ENCODE peak calls at places on chromosomes 12 and 14, in five cellular contexts. D, Z, H, K and C are unnamed samples.

GRCh38 chr12:113497709-113498108 is 26.0 kb upstream of the LHX5 start:
- DNase-seq in D (no peak), Z (no peak), H (no peak), K (no peak), C (no peak)

GRCh38 chr12:116164976-116165425 is 112.5 kb downstream of the MED13L start:
- DNase-seq in D (no peak), Z (peak; percentile 44), H (no peak), K (no peak), C (no peak)

GRCh38 chr12:121724930-121725329 is 12.4 kb downstream of the TMEM120B start:
- DNase-seq in D (no peak), Z (no peak), H (no peak), K (no peak), C (no peak)

GRCh38 chr14:81303258-81303935 is 82.6 kb upstream of the GTF2A1 start:
- DNase-seq in D (peak; percentile 83), Z (peak; percentile 86), H (peak; percentile 77), K (no peak), C (peak; percentile 79)

GRCh38 chr12:39443704-39444234 is 849 bp upstream of the KIF21A start:
- DNase-seq in D (no peak), Z (no peak), H (no peak), K (no peak), C (no peak)

GRCh38 chr12:1306096-1306495 is 288.3 kb downstream of the FBXL14 start:
- DNase-seq in D (no peak), Z (no peak), H (peak; percentile 28), K (no peak), C (no peak)

GRCh38 chr12:18899678-18900317 is 161.9 kb downstream of the CAPZA3 start:
- DNase-seq in D (no peak), Z (no peak), H (no peak), K (no peak), C (no peak)

GRCh38 chr12:51591020-51591901 is at the start of gene SCN8A:
- DNase-seq in D (peak; percentile 36), Z (peak; percentile 16), H (peak; percentile 49), K (peak; percentile 87), C (peak; percentile 77)

GRCh38 chr12:68483592-68484373 is 126.9 kb upstream of the RAP1B start:
- DNase-seq in D (no peak), Z (no peak), H (no peak), K (no peak), C (no peak)

GRCh38 chr12:52521581-52522266 is 1.5 kb upstream of the KRT5 start:
- DNase-seq in D (no peak), Z (no peak), H (no peak), K (peak; percentile 8), C (no peak)

GRCh38 chr14:86124328-86124727 is 594.4 kb downstream of the FLRT2 start:
- DNase-seq in D (no peak), Z (no peak), H (no peak), K (no peak), C (no peak)

GRCh38 chr12:530871-531270 is 71.1 kb downstream of the B4GALNT3 start:
- DNase-seq in D (no peak), Z (no peak), H (no peak), K (no peak), C (no peak)

GRCh38 chr12:127386723-127387122 is 880.2 kb upstream of the TMEM132C start:
- DNase-seq in D (no peak), Z (no peak), H (no peak), K (no peak), C (no peak)

GRCh38 chr14:91835197-91835919 is 32.0 kb downstream of the TC2N start:
- DNase-seq in D (peak; percentile 34), Z (no peak), H (no peak), K (peak; percentile 60), C (no peak)

GRCh38 chr12:132596016-132596415 is 14.4 kb downstream of the LRCOL1 start:
- DNase-seq in D (no peak), Z (no peak), H (no peak), K (no peak), C (no peak)

GRCh38 chr12:120767071-120768024 is 41.7 kb downstream of the ACADS start:
- DNase-seq in D (no peak), Z (no peak), H (no peak), K (no peak), C (no peak)

GRCh38 chr12:49967777-49968250 is 4.9 kb upstream of the AQP6 start:
- DNase-seq in D (no peak), Z (no peak), H (no peak), K (peak; percentile 58), C (no peak)

GRCh38 chr14:89912667-89913211 is 41.8 kb downstream of the EFCAB11 start:
- DNase-seq in D (no peak), Z (no peak), H (no peak), K (peak; percentile 53), C (no peak)

GRCh38 chr12:116495260-116495659 is 63.9 kb upstream of the MAP1LC3B2 start:
- DNase-seq in D (peak; percentile 34), Z (peak; percentile 94), H (no peak), K (no peak), C (no peak)

GRCh38 chr12:49903700-49904423 is at the start of gene FAIM2:
- DNase-seq in D (no peak), Z (no peak), H (no peak), K (peak; percentile 64), C (peak; percentile 80)

GRCh38 chr12:62933871-62934798 is 815 bp downstream of the PPM1H start:
- DNase-seq in D (peak; percentile 52), Z (no peak), H (peak; percentile 57), K (peak; percentile 68), C (peak; percentile 87)

GRCh38 chr12:31876568-31877424 is 82.4 kb upstream of the RESF1 start:
- DNase-seq in D (no peak), Z (no peak), H (no peak), K (no peak), C (no peak)

GRCh38 chr12:131775124-131775903 is 52.9 kb upstream of the MMP17 start:
- DNase-seq in D (no peak), Z (no peak), H (no peak), K (peak; percentile 57), C (no peak)

GRCh38 chr12:51760231-51760630 is 88.3 kb downstream of the FIGNL2 start:
- DNase-seq in D (no peak), Z (no peak), H (no peak), K (no peak), C (no peak)

GRCh38 chr12:93824514-93825500 is 147.6 kb downstream of the CRADD start:
- DNase-seq in D (no peak), Z (no peak), H (no peak), K (peak; percentile 81), C (no peak)

GRCh38 chr12:18923721-18924120 is 185.8 kb downstream of the CAPZA3 start:
- DNase-seq in D (no peak), Z (no peak), H (no peak), K (no peak), C (no peak)

GRCh38 chr12:121025442-121026226 is 9.3 kb upstream of the C12orf43 start:
- DNase-seq in D (peak; percentile 50), Z (no peak), H (no peak), K (no peak), C (no peak)

GRCh38 chr14:65356327-65356836 is 56.1 kb upstream of the FUT8 start:
- DNase-seq in D (peak; percentile 72), Z (peak; percentile 98), H (no peak), K (peak; percentile 21), C (no peak)

GRCh38 chr12:6553051-6553868 is 2.6 kb downstream of the IFFO1 start:
- DNase-seq in D (no peak), Z (no peak), H (no peak), K (no peak), C (peak; percentile 59)

GRCh38 chr12:54933381-54933780 is 51.2 kb downstream of the TESPA1 start:
- DNase-seq in D (no peak), Z (no peak), H (peak; percentile 10), K (no peak), C (no peak)

GRCh38 chr14:95485222-95485819 is 31.1 kb downstream of the SYNE3 start:
- DNase-seq in D (no peak), Z (no peak), H (no peak), K (peak; percentile 53), C (no peak)

GRCh38 chr12:7667025-7667575 is 1.4 kb upstream of the APOBEC1 start:
- DNase-seq in D (no peak), Z (peak; percentile 19), H (peak; percentile 11), K (peak; percentile 82), C (no peak)
- TF ChIP-seq CTCF in D (no peak), Z (peak; percentile 36), H (no peak), K (peak; percentile 62), C (no peak)

GRCh38 chr14:22850944-22851790 is 14.8 kb downstream of the MMP14 start:
- DNase-seq in D (peak; percentile 92), Z (no peak), H (no peak), K (no peak), C (peak; percentile 76)
- H3K4me1 ChIP-seq in D (peaks cover 73% of the 10 kb centered on the region), Z (peaks cover 3% of the 10 kb centered on the region), H (peaks cover 5% of the 10 kb centered on the region), K (peaks cover 23% of the 10 kb centered on the region), C (peaks cover 28% of the 10 kb centered on the region)

GRCh38 chr14:23588884-23589598 is 10.5 kb upstream of the JPH4 start:
- DNase-seq in D (peak; percentile 96), Z (peak; percentile 81), H (peak; percentile 90), K (peak; percentile 93), C (peak; percentile 92)
- TF ChIP-seq POLR2AphosphoS5 in D (peak; percentile 30), Z (peak; percentile 46), H (peak; percentile 49), K (no peak), C (peak; percentile 30)

DNA sequence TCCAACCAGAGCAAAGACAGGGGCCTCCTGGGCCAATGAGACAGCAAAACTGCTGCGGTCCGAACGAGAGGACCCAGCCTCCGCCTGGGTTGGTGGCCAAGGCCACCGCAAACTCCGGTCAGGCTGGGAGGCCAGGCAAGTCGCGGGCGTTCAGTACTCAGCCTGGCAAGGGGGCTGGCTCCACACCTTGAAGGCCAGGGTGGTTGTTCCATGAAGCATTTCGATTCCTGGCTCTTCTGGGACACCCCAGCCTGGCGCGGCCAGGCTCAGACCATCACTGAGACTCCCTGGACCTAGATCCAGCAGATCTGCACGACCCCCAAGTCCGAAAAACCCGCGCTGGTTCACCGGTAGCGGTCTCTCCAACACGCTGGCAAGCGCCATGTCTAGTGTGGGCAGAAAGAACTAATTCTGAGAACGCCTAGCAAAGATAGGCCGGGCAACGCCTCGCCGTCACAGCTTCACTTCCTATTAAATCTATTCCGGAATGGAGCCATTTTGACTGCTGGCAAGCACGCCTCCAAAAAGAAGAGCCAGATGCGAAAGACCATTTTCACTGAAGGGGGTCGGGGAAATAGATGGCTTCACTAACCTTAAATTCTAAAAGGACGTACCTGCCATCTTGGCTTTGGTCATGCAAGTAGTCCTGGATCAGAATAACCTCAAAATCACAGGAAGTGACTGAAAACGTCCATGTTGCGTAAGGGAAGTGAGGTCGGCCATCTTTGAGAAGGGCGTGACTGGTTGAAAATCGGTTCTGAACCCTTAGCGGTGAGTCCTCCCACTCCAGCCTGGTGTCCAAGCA is at the start of gene PSMB5:
- DNase-seq in D (peak; percentile 91), Z (peak; percentile 98), H (peak; percentile 97), K (peak; percentile 98), C (peak; percentile 94)
- TF ChIP-seq CTCF in D (no peak), Z (no peak), H (no peak), K (no peak), C (peak; percentile 26)

GRCh38 chr12:109130755-109131521 is 14.6 kb downstream of the ACACB start:
- DNase-seq in D (peak; percentile 71), Z (peak; percentile 10), H (no peak), K (peak; percentile 20), C (no peak)
- H3K4me1 ChIP-seq in D (peaks cover 37% of the 10 kb centered on the region), Z (peaks cover 5% of the 10 kb centered on the region), H (no peaks in the 10 kb centered on the region), K (no peaks in the 10 kb centered on the region), C (no peaks in the 10 kb centered on the region)

GRCh38 chr14:76101384-76101783 is 50.3 kb upstream of the GPATCH2L start:
- DNase-seq in D (no peak), Z (no peak), H (no peak), K (no peak), C (no peak)
- TF ChIP-seq POLR2AphosphoS5 in D (no peak), Z (no peak), H (no peak), K (no peak), C (no peak)